ENCODE peak calls at places on chromosomes 4 and X, in eight cellular contexts. One of them, this sample, is unnamed.

GRCh38 chr4:33025236-33025635 is 2305.1 kb downstream of the PCDH7 start:
- DNase-seq in neural progenitor cell: no peak
- DNase-seq in lower lobe of right lung: no peak
- DNase-seq in fibroblast of the aortic adventitia: no peak
- DNase-seq in GM12878: no peak
- DNase-seq in right lobe of liver: no peak
- DNase-seq in HL-60: no peak
- DNase-seq in spleen: no peak
- DNase-seq in this sample: no peak

GRCh38 chr4:45803994-45804393 is 319.9 kb downstream of the GABRG1 start:
- DNase-seq in right lobe of liver: no peak
- DNase-seq in fibroblast of the aortic adventitia: no peak
- DNase-seq in neural progenitor cell: no peak
- DNase-seq in HL-60: no peak
- DNase-seq in lower lobe of right lung: no peak
- DNase-seq in GM12878: no peak
- DNase-seq in spleen: no peak
- DNase-seq in this sample: no peak

GRCh38 chr4:159101983-159102622 is 776 bp upstream of the RAPGEF2 start:
- DNase-seq in GM12878: no peak
- DNase-seq in right lobe of liver: no peak
- DNase-seq in HL-60: no peak
- DNase-seq in spleen: no peak
- DNase-seq in fibroblast of the aortic adventitia: no peak
- DNase-seq in lower lobe of right lung: no peak
- DNase-seq in neural progenitor cell: peak
- DNase-seq in this sample: no peak

GRCh38 chrX:103794117-103794516 is 17.5 kb downstream of the PLP1 start:
- DNase-seq in right lobe of liver: no peak
- DNase-seq in spleen: no peak
- DNase-seq in HL-60: no peak
- DNase-seq in neural progenitor cell: no peak
- DNase-seq in lower lobe of right lung: no peak
- DNase-seq in fibroblast of the aortic adventitia: no peak
- DNase-seq in GM12878: no peak
- DNase-seq in this sample: no peak

GRCh38 chr4:85964298-85964697 is 395.6 kb downstream of the MAPK10 start:
- DNase-seq in HL-60: no peak
- DNase-seq in lower lobe of right lung: no peak
- DNase-seq in right lobe of liver: no peak
- DNase-seq in fibroblast of the aortic adventitia: no peak
- DNase-seq in neural progenitor cell: no peak
- DNase-seq in GM12878: no peak
- DNase-seq in spleen: no peak
- DNase-seq in this sample: no peak

GRCh38 chr4:84319124-84319523 is 180.0 kb downstream of the NKX6-1 start:
- DNase-seq in fibroblast of the aortic adventitia: peak
- DNase-seq in right lobe of liver: no peak
- DNase-seq in HL-60: no peak
- DNase-seq in spleen: no peak
- DNase-seq in lower lobe of right lung: peak
- DNase-seq in GM12878: no peak
- DNase-seq in neural progenitor cell: no peak
- DNase-seq in this sample: peak

GRCh38 chr4:125704726-125705125 is 390.0 kb downstream of the FAT4 start:
- DNase-seq in spleen: no peak
- DNase-seq in lower lobe of right lung: no peak
- DNase-seq in right lobe of liver: no peak
- DNase-seq in neural progenitor cell: no peak
- DNase-seq in fibroblast of the aortic adventitia: peak
- DNase-seq in GM12878: no peak
- DNase-seq in HL-60: no peak
- DNase-seq in this sample: peak

GRCh38 chrX:72461766-72462165 is 110.9 kb downstream of the HDAC8 start:
- DNase-seq in lower lobe of right lung: no peak
- DNase-seq in HL-60: no peak
- DNase-seq in neural progenitor cell: no peak
- DNase-seq in spleen: no peak
- DNase-seq in right lobe of liver: no peak
- DNase-seq in GM12878: no peak
- DNase-seq in fibroblast of the aortic adventitia: peak
- DNase-seq in this sample: no peak

GRCh38 chr4:168840386-168840763 is 169.7 kb downstream of the CBR4 start:
- DNase-seq in HL-60: no peak
- DNase-seq in fibroblast of the aortic adventitia: no peak
- DNase-seq in right lobe of liver: no peak
- DNase-seq in GM12878: no peak
- DNase-seq in lower lobe of right lung: no peak
- DNase-seq in spleen: no peak
- DNase-seq in neural progenitor cell: no peak
- DNase-seq in this sample: no peak

GRCh38 chr4:183770900-183771299 is 111.8 kb downstream of the TRAPPC11 start:
- DNase-seq in neural progenitor cell: no peak
- DNase-seq in fibroblast of the aortic adventitia: no peak
- DNase-seq in HL-60: no peak
- DNase-seq in GM12878: no peak
- DNase-seq in right lobe of liver: no peak
- DNase-seq in spleen: no peak
- DNase-seq in lower lobe of right lung: no peak
- DNase-seq in this sample: no peak

GRCh38 chr4:183760326-183760725 is 101.2 kb downstream of the TRAPPC11 start:
- DNase-seq in neural progenitor cell: no peak
- DNase-seq in GM12878: no peak
- DNase-seq in lower lobe of right lung: no peak
- DNase-seq in right lobe of liver: no peak
- DNase-seq in fibroblast of the aortic adventitia: no peak
- DNase-seq in HL-60: peak
- DNase-seq in spleen: no peak
- DNase-seq in this sample: no peak

GRCh38 chr4:183763990-183764754 is 105.1 kb downstream of the TRAPPC11 start:
- DNase-seq in right lobe of liver: no peak
- DNase-seq in lower lobe of right lung: no peak
- DNase-seq in neural progenitor cell: no peak
- DNase-seq in fibroblast of the aortic adventitia: no peak
- DNase-seq in HL-60: no peak
- DNase-seq in GM12878: no peak
- DNase-seq in spleen: no peak
- DNase-seq in this sample: no peak

GRCh38 chr4:183766140-183766539 is 107.0 kb downstream of the TRAPPC11 start:
- DNase-seq in lower lobe of right lung: no peak
- DNase-seq in right lobe of liver: no peak
- DNase-seq in HL-60: no peak
- DNase-seq in neural progenitor cell: no peak
- DNase-seq in GM12878: no peak
- DNase-seq in spleen: no peak
- DNase-seq in fibroblast of the aortic adventitia: no peak
- DNase-seq in this sample: no peak

DNA sequence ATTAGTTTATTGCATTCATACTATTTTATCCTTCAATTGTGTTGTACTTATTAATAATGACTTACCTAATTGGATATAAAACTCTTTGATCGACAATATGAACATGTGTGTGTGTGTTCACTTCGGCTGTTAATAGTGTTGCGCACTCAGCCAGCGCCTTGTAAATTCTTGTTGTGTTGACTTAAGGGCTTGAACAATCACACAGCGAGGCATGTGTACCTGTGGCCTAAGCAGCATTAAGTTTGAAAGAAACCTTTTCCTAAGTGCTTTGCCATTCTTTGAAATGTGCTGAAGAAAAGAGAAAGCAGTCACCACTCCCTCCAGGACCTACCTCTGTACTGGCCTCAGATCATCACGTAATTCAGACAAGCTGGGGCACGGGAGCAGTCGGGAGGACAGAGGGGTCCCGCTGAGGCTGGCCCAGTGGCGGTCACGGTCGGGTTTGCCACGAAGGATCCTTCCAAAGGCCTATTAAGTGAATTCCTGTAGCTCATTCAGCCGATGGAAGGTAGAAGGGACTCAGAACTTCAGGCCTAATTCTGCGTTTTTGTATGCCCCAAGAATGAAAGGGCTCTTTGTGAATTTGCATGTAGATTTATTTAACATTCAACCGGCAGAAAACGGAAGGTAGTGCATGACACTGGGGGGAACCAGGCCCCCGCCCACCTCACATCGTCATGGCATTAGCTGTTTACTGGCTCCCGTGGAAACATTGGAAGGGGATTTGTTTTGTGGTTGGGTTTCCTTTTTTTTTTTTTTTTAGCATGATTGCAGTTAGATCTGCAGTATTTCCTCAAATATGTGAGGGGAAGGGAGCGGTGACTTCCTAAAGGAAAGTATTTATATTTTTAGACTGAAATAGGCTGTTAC is 106.3 kb downstream of the TRAPPC11 start:
- DNase-seq in neural progenitor cell: peak
- DNase-seq in GM12878: no peak
- DNase-seq in lower lobe of right lung: no peak
- DNase-seq in fibroblast of the aortic adventitia: no peak
- DNase-seq in spleen: no peak
- DNase-seq in right lobe of liver: no peak
- DNase-seq in HL-60: no peak
- DNase-seq in this sample: no peak
- H3K4me3 ChIP-seq in neural progenitor cell: no peak
- H3K4me3 ChIP-seq in GM12878: no peak
- H3K4me3 ChIP-seq in lower lobe of right lung: peak
- H3K4me3 ChIP-seq in fibroblast of the aortic adventitia: no peak
- H3K4me3 ChIP-seq in spleen: peak
- H3K4me3 ChIP-seq in right lobe of liver: no peak
- H3K4me3 ChIP-seq in HL-60: no peak
- H3K4me3 ChIP-seq in this sample: no peak

GRCh38 chr4:104493071-104493831 is 1.4 kb downstream of the CXXC4 start:
- DNase-seq in right lobe of liver: no peak
- DNase-seq in HL-60: no peak
- DNase-seq in fibroblast of the aortic adventitia: no peak
- DNase-seq in neural progenitor cell: peak
- DNase-seq in lower lobe of right lung: no peak
- DNase-seq in GM12878: no peak
- DNase-seq in spleen: no peak
- DNase-seq in this sample: no peak
- H3K4me3 ChIP-seq in right lobe of liver: no peak
- H3K4me3 ChIP-seq in HL-60: no peak
- H3K4me3 ChIP-seq in fibroblast of the aortic adventitia: no peak
- H3K4me3 ChIP-seq in neural progenitor cell: peak
- H3K4me3 ChIP-seq in lower lobe of right lung: no peak
- H3K4me3 ChIP-seq in GM12878: peak
- H3K4me3 ChIP-seq in spleen: no peak
- H3K4me3 ChIP-seq in this sample: no peak

GRCh38 chr4:170109586-170110289 is 20.0 kb upstream of the AADAT start:
- DNase-seq in lower lobe of right lung: no peak
- DNase-seq in GM12878: no peak
- DNase-seq in right lobe of liver: no peak
- DNase-seq in neural progenitor cell: peak
- DNase-seq in HL-60: no peak
- DNase-seq in spleen: no peak
- DNase-seq in fibroblast of the aortic adventitia: peak
- DNase-seq in this sample: peak
- H3K4me3 ChIP-seq in lower lobe of right lung: no peak
- H3K4me3 ChIP-seq in GM12878: no peak
- H3K4me3 ChIP-seq in right lobe of liver: no peak
- H3K4me3 ChIP-seq in neural progenitor cell: no peak
- H3K4me3 ChIP-seq in HL-60: no peak
- H3K4me3 ChIP-seq in spleen: no peak
- H3K4me3 ChIP-seq in fibroblast of the aortic adventitia: no peak
- H3K4me3 ChIP-seq in this sample: peak

DNA sequence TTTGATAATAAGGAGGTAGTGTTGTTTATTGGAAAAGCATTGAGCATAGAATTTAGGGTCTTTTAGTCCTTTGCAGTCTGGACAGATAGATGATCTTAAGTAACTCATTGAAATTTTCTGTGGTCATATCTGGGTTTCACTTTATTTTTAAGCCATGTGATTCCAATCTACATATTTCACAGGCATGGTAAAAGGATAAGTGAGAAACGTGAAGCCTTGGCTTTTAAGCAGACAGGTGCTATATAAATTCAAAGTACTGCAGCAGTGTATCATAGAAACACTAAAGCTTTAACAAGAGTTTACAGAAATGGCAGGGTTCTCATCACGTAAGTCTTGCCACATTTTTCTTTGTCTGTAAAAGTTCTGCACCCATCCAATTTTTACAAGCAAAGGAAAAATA is 4.9 kb downstream of the PLS3 start:
- DNase-seq in lower lobe of right lung: no peak
- DNase-seq in neural progenitor cell: no peak
- DNase-seq in GM12878: no peak
- DNase-seq in HL-60: no peak
- DNase-seq in spleen: no peak
- DNase-seq in right lobe of liver: no peak
- DNase-seq in fibroblast of the aortic adventitia: no peak
- DNase-seq in this sample: no peak
- H3K4me3 ChIP-seq in lower lobe of right lung: no peak
- H3K4me3 ChIP-seq in neural progenitor cell: no peak
- H3K4me3 ChIP-seq in GM12878: no peak
- H3K4me3 ChIP-seq in HL-60: no peak
- H3K4me3 ChIP-seq in spleen: no peak
- H3K4me3 ChIP-seq in right lobe of liver: no peak
- H3K4me3 ChIP-seq in fibroblast of the aortic adventitia: no peak
- H3K4me3 ChIP-seq in this sample: no peak

This sample was measured in AG10803.